ENCODE peak calls at places on chromosome 15, in five cellular contexts. N is Right ventricle myocardium inferior, F is heart left ventricle, K is pancreas, V is WTC11. O is an unnamed sample.

GRCh38 chr15:66799242-66799641 is 97.2 kb downstream of the SMAD6 start:
- ATAC-seq in F (no peak), K (no peak), V (no peak), N (no peak), O (no peak)

GRCh38 chr15:66169023-66169422 is 84.5 kb downstream of the MEGF11 start:
- ATAC-seq in F (no peak), V (no peak), N (no peak), K (no peak), O (no peak)

GRCh38 chr15:74857082-74857655 is 14.2 kb upstream of the ULK3 start:
- ATAC-seq in V (no peak), F (no peak), K (peak), N (peak), O (peak)

GRCh38 chr15:62324382-62324781 is 159.3 kb upstream of the C2CD4B start:
- ATAC-seq in K (no peak), N (no peak), V (no peak), F (no peak), O (no peak)

GRCh38 chr15:27958911-27959598 is 140.1 kb downstream of the OCA2 start:
- ATAC-seq in K (no peak), V (no peak), N (no peak), F (no peak), O (peak)

GRCh38 chr15:51499379-51499976 is 123.1 kb downstream of the DMXL2 start:
- ATAC-seq in N (no peak), K (no peak), V (peak), F (no peak), O (peak)

GRCh38 chr15:31338318-31338878 is 11.8 kb downstream of the KLF13 start:
- ATAC-seq in F (peak), K (peak), V (no peak), N (peak), O (peak)

GRCh38 chr15:35912196-35912595 is 366.2 kb upstream of the DPH6 start:
- ATAC-seq in K (peak), N (no peak), V (peak), F (peak), O (no peak)

GRCh38 chr15:91051248-91051647 is 28.9 kb upstream of the VPS33B start:
- ATAC-seq in K (no peak), F (no peak), V (no peak), N (no peak), O (no peak)

GRCh38 chr15:67281714-67282113 is 27.1 kb downstream of the IQCH start:
- ATAC-seq in K (no peak), F (no peak), N (no peak), V (peak), O (no peak)

GRCh38 chr15:47194718-47195117 is 522.6 kb upstream of the SEMA6D start:
- ATAC-seq in V (peak), K (no peak), N (no peak), F (no peak), O (peak)

GRCh38 chr15:38130739-38131498 is 121.7 kb upstream of the SPRED1 start:
- ATAC-seq in F (peak), V (peak), K (no peak), N (peak), O (peak)

GRCh38 chr15:90063733-90064247 is 38.5 kb downstream of the IDH2 start:
- ATAC-seq in N (peak), V (no peak), F (no peak), K (no peak), O (no peak)

GRCh38 chr15:74653426-74654082 is 37.9 kb downstream of the CLK3 start:
- ATAC-seq in N (peak), V (no peak), F (peak), K (no peak), O (peak)

GRCh38 chr15:58854598-58854997 is 78.9 kb downstream of the SLTM start:
- ATAC-seq in N (no peak), V (no peak), K (peak), F (no peak), O (no peak)

O was measured in esophagus mucosa.